ENCODE peak calls at places on chromosomes 1 and 21, in five cellular contexts. B is SK-N-SH, Q is GM23248, O is MM.1S, Y is neural progenitor cell. H is an unnamed sample. For H4K20me1, the result is how much of the 10 kb centered on the place peaks cover.

GRCh38 chr1:60425528-60425927 is 352.0 kb upstream of the C1orf87 start:
- DNase-seq in B (no peak), Q (peak), O (no peak), Y (peak), H (peak)

GRCh38 chr21:31364265-31364945 is 20.3 kb upstream of the TIAM1 start:
- DNase-seq in B (no peak), Q (no peak), O (no peak), Y (no peak), H (no peak)

GRCh38 chr1:205947024-205947423 is 3.8 kb upstream of the SLC26A9 start:
- DNase-seq in B (no peak), Q (no peak), O (no peak), Y (no peak), H (no peak)

GRCh38 chr1:110617116-110617515 is 11.0 kb upstream of the KCNA2 start:
- DNase-seq in B (no peak), Q (no peak), O (no peak), Y (no peak), H (no peak)

GRCh38 chr1:77585610-77586314 is 96.7 kb downstream of the ZZZ3 start:
- DNase-seq in B (no peak), Q (no peak), O (no peak), Y (no peak), H (no peak)

GRCh38 chr1:20198918-20199317 is 12.6 kb upstream of the PLA2G2C start:
- DNase-seq in B (no peak), Q (no peak), O (no peak), Y (no peak), H (no peak)

GRCh38 chr1:231351816-231352215 is 13.7 kb downstream of the SPRTN start:
- DNase-seq in B (no peak), Q (no peak), O (no peak), Y (no peak), H (no peak)

GRCh38 chr1:161013104-161013590 is 7.8 kb downstream of the F11R start:
- DNase-seq in B (no peak), Q (peak), O (no peak), Y (no peak), H (no peak)

GRCh38 chr21:32881458-32881857 is 109.9 kb upstream of the PAXBP1 start:
- DNase-seq in B (no peak), Q (no peak), O (no peak), Y (no peak), H (no peak)

GRCh38 chr1:162336621-162337020 is 40.0 kb downstream of the SPATA46 start:
- DNase-seq in B (no peak), Q (no peak), O (no peak), Y (no peak), H (no peak)

GRCh38 chr1:221101792-221102191 is 222.5 kb downstream of the HLX start:
- DNase-seq in B (no peak), Q (peak), O (no peak), Y (no peak), H (no peak)

GRCh38 chr1:106517218-106517617 is 539.3 kb upstream of the PRMT6 start:
- DNase-seq in B (no peak), Q (no peak), O (no peak), Y (no peak), H (no peak)

GRCh38 chr1:16367258-16367967 is 371 bp downstream of the SZRD1 start:
- DNase-seq in B (peak), Q (peak), O (peak), Y (peak), H (peak)

GRCh38 chr21:34743831-34744230 is 75.0 kb downstream of the CLIC6 start:
- DNase-seq in B (no peak), Q (peak), O (no peak), Y (no peak), H (no peak)

GRCh38 chr1:245156736-245157505 is 2.1 kb downstream of the KIF26B start:
- DNase-seq in B (peak), Q (peak), O (no peak), Y (peak), H (peak)

GRCh38 chr1:19644761-19645543 is 841 bp downstream of the NBL1 start:
- DNase-seq in B (peak), Q (peak), O (no peak), Y (peak), H (peak)

GRCh38 chr1:8816831-8817412 is 518 bp downstream of the RERE start:
- DNase-seq in B (peak), Q (peak), O (peak), Y (peak), H (peak)

GRCh38 chr1:199290186-199290585 is 651.3 kb downstream of the PTPRC start:
- DNase-seq in B (no peak), Q (peak), O (no peak), Y (no peak), H (no peak)

GRCh38 chr1:37753473-37754321 is 11.2 kb downstream of the EPHA10 start:
- DNase-seq in B (peak), Q (no peak), O (no peak), Y (no peak), H (no peak)

GRCh38 chr1:71853391-71853790 is 428.9 kb downstream of the NEGR1 start:
- DNase-seq in B (no peak), Q (no peak), O (no peak), Y (no peak), H (no peak)

GRCh38 chr1:47390843-47391242 is 25.2 kb upstream of the FOXE3 start:
- DNase-seq in B (no peak), Q (no peak), O (no peak), Y (no peak), H (peak)

GRCh38 chr1:47396671-47397196 is 19.4 kb upstream of the FOXE3 start:
- DNase-seq in B (no peak), Q (no peak), O (no peak), Y (no peak), H (no peak)

GRCh38 chr1:47395433-47395832 is 20.7 kb upstream of the FOXE3 start:
- DNase-seq in B (no peak), Q (no peak), O (no peak), Y (no peak), H (no peak)

GRCh38 chr1:47389735-47390134 is 26.4 kb upstream of the FOXE3 start:
- DNase-seq in B (no peak), Q (no peak), O (no peak), Y (no peak), H (no peak)

GRCh38 chr1:47393141-47393540 is 22.9 kb upstream of the FOXE3 start:
- DNase-seq in B (no peak), Q (peak), O (no peak), Y (no peak), H (no peak)
- H2AFZ ChIP-seq in B (no peak), Q (no peak), O (no peak), Y (no peak), H (no peak)

GRCh38 chr1:156833598-156833997 is 16.9 kb upstream of the SH2D2A start:
- DNase-seq in B (no peak), Q (no peak), O (peak), Y (no peak), H (no peak)
- TF ChIP-seq EZH2phosphoT487 in B (no peak), Q (no peak), O (no peak), Y (no peak), H (no peak)

GRCh38 chr1:191757003-191757402 is 401.3 kb upstream of the RGS18 start:
- DNase-seq in B (peak), Q (no peak), O (no peak), Y (no peak), H (no peak)

DNA sequence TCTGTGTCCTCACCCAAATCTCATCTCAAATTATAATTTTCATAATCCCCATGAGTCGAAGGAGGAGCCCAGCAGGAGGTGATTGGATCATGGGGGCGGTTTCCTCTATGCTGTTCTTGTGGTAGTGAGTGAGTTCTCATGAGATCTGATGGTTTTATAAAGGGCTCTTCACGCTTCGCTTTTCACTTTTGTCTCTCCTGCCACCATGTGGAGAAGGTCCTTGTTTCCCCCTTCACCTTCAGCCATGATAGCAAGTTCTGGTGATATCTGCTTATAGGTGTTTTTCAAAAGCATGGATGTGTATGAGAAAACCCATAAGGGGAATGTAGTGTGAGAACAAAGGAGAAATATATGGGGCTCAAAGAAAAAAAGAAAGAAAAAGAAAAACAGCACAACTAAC is 405.9 kb upstream of the RGS18 start:
- DNase-seq in B (no peak), Q (no peak), O (no peak), Y (no peak), H (no peak)
- H4K20me1 ChIP-seq in B (under half), Q (under half), O (under half), Y (under half), H (under half)

DNA sequence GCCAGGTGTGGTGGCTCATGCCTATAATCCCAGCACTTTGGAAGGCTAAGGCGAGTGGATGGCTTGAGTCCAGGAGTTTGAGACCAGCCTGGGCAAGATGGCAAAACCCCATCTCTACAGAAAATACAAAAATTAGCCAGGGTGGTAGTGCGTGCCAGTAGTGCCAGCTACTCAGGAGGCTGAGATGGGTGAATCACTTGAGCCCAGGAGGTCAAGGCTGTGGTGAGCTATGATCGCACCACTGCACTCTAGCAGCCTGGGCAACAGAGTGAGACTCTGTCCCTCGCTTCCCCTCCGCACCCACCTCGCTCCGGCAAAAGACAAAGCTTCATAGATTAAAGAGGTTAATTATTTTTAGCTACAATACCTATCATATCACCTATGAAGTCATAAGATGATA is 100.0 kb downstream of the HHAT start:
- DNase-seq in B (no peak), Q (no peak), O (no peak), Y (no peak), H (no peak)
- H2AFZ ChIP-seq in B (no peak), Q (no peak), O (no peak), Y (no peak), H (no peak)

GRCh38 chr1:172745014-172745413 is 86.1 kb downstream of the FASLG start:
- DNase-seq in B (peak), Q (peak), O (peak), Y (peak), H (peak)

GRCh38 chr1:172748201-172748600 is 89.3 kb downstream of the FASLG start:
- DNase-seq in B (no peak), Q (no peak), O (no peak), Y (no peak), H (no peak)

GRCh38 chr1:172746091-172746949 is 87.4 kb downstream of the FASLG start:
- DNase-seq in B (no peak), Q (peak), O (peak), Y (no peak), H (peak)

GRCh38 chr1:172742599-172743500 is 83.9 kb downstream of the FASLG start:
- DNase-seq in B (peak), Q (peak), O (peak), Y (peak), H (peak)
- TF ChIP-seq EZH2phosphoT487 in B (no peak), Q (no peak), O (no peak), Y (no peak), H (no peak)

GRCh38 chr1:119633575-119634325 is 14.3 kb downstream of the ZNF697 start:
- DNase-seq in B (no peak), Q (no peak), O (no peak), Y (no peak), H (no peak)

GRCh38 chr1:119632103-119632490 is 16.0 kb downstream of the ZNF697 start:
- DNase-seq in B (no peak), Q (no peak), O (no peak), Y (no peak), H (no peak)

GRCh38 chr1:119631086-119631432 is 17.0 kb downstream of the ZNF697 start:
- DNase-seq in B (no peak), Q (no peak), O (no peak), Y (no peak), H (no peak)

GRCh38 chr1:119631433-119632102 is 16.5 kb downstream of the ZNF697 start:
- DNase-seq in B (peak), Q (peak), O (no peak), Y (peak), H (peak)

GRCh38 chr1:119632836-119633235 is 15.2 kb downstream of the ZNF697 start:
- DNase-seq in B (no peak), Q (no peak), O (no peak), Y (no peak), H (no peak)
- H4K20me1 ChIP-seq in B (half or more), Q (under half), O (under half), Y (under half), H (under half)

GRCh38 chr1:185373813-185374524 is 56.9 kb upstream of the IVNS1ABP start:
- DNase-seq in B (no peak), Q (peak), O (no peak), Y (no peak), H (no peak)
- H2AFZ ChIP-seq in B (peak), Q (peak), O (no peak), Y (no peak), H (no peak)

DNA sequence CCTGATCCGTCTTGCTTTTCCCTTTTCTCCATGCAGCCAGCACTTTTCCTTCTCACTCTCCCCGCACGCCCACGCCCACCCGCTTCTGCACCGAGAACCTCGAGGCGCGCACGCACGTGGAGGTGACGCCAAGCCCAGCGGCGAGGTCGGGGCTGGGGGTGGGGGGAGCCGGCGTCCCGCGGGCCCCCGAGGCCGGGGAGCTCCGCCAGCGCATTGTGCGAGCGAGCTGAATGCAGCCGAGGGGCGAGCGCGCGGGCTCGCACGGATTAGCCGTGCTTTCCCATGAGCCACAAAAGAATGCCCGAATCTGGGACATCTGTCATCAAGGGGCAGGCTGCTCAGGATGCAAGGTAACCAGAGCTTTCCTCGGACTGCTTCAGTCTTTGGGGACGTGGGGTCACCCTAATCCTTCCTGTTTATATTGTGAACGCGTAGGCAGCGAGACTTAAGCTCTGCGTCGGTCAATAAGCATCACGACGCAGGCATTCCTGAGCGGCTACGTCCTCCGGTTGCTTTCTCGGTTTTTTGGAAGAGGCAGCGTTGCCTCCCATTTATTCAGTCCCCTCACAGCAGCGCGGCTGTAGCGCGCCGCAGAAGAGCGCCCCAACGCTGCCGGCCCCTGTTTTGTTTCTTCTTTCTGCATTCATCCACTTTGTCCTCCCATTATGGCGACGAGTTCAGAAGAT is 67.3 kb upstream of the AKT3 start:
- DNase-seq in B (peak), Q (peak), O (no peak), Y (peak), H (peak)
- TF ChIP-seq EZH2phosphoT487 in B (no peak), Q (no peak), O (no peak), Y (no peak), H (no peak)

GRCh38 chr1:93668121-93668520 is 13.5 kb downstream of the BCAR3 start:
- DNase-seq in B (no peak), Q (no peak), O (no peak), Y (no peak), H (no peak)

GRCh38 chr1:93668951-93669350 is 12.7 kb downstream of the BCAR3 start:
- DNase-seq in B (no peak), Q (no peak), O (no peak), Y (no peak), H (no peak)

GRCh38 chr1:93670141-93670540 is 11.5 kb downstream of the BCAR3 start:
- DNase-seq in B (no peak), Q (peak), O (no peak), Y (no peak), H (no peak)

GRCh38 chr1:93667642-93668041 is 14.0 kb downstream of the BCAR3 start:
- DNase-seq in B (no peak), Q (no peak), O (no peak), Y (no peak), H (peak)

DNA sequence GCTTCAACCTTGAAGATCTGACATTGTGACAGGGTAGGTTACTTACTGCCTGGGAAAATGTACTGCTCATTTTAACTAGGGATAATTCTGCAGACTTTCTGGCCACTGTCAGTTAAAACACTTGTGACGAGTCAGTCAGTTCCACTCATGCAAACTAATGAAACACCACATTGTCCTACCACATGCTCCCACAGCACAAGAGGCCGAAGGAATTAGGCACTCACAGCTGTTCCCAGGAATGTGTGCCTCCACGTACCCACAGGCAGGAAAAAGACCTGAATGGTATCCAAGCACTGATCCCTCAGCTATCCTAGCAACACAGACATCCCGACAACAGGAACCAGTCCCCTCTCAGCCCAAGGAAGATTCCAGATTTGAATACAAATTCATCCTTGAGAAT is 12.3 kb downstream of the BCAR3 start:
- DNase-seq in B (no peak), Q (peak), O (no peak), Y (peak), H (no peak)
- H4K20me1 ChIP-seq in B (half or more), Q (under half), O (under half), Y (under half), H (under half)